ENCODE peak calls at places on chromosomes 1 and 21, in seven cellular contexts. L is T-cell; J is ELR; I is activated gamma-delta T cell treated with Interleukin-2 at 50 U/mL for 16 hours; Q is HCT116; D is adrenal gland; M is activated CD8-positive, alpha-beta memory T cell treated with anti-CD3 and anti-CD28 coated beads for 24 hours. Z is an unnamed sample.

GRCh38 chr1:102879439-102879993 is 228.8 kb downstream of the COL11A1 start:
- DNase-seq in L (no peak), J (peak), I (no peak), Q (peak), D (no peak), M (no peak), Z (peak)

GRCh38 chr1:161261859-161262225 is 3.3 kb downstream of the PCP4L1 start:
- DNase-seq in L (no peak), J (no peak), I (no peak), Q (no peak), D (no peak), M (no peak), Z (no peak)

GRCh38 chr1:204171751-204172178 is 5.6 kb upstream of the REN start:
- DNase-seq in L (no peak), J (peak), I (no peak), Q (peak), D (no peak), M (no peak), Z (peak)

GRCh38 chr1:63593887-63594617 is 841 bp downstream of the PGM1 start:
- DNase-seq in L (peak), J (peak), I (peak), Q (peak), D (peak), M (peak), Z (peak)

GRCh38 chr21:42381347-42381984 is 14.4 kb downstream of the TMPRSS3 start:
- DNase-seq in L (no peak), J (peak), I (peak), Q (peak), D (no peak), M (no peak), Z (no peak)

GRCh38 chr1:42886046-42886739 is 39.8 kb downstream of the ZNF691 start:
- DNase-seq in L (no peak), J (no peak), I (no peak), Q (no peak), D (no peak), M (no peak), Z (no peak)

GRCh38 chr1:203625623-203626189 is 926 bp upstream of the ATP2B4 start:
- DNase-seq in L (peak), J (peak), I (peak), Q (no peak), D (no peak), M (peak), Z (no peak)

GRCh38 chr1:209840611-209841010 is 12.8 kb downstream of the UTP25 start:
- DNase-seq in L (no peak), J (no peak), I (no peak), Q (no peak), D (no peak), M (no peak), Z (no peak)

GRCh38 chr1:53572061-53572801 is 113.0 kb downstream of the DMRTB1 start:
- DNase-seq in L (no peak), J (peak), I (no peak), Q (peak), D (peak), M (no peak), Z (peak)

GRCh38 chr1:28594661-28595411 is 2.8 kb downstream of the RAB42 start:
- DNase-seq in L (no peak), J (peak), I (no peak), Q (no peak), D (no peak), M (no peak), Z (no peak)

GRCh38 chr1:43653339-43653738 is 3.4 kb downstream of the KDM4A start:
- DNase-seq in L (no peak), J (peak), I (no peak), Q (no peak), D (no peak), M (no peak), Z (no peak)

GRCh38 chr1:65256860-65257719 is 52.3 kb upstream of the DNAJC6 start:
- DNase-seq in L (no peak), J (no peak), I (no peak), Q (no peak), D (no peak), M (no peak), Z (no peak)

GRCh38 chr1:112872551-112872962 is 83.4 kb downstream of the SLC16A1 start:
- DNase-seq in L (no peak), J (no peak), I (no peak), Q (no peak), D (no peak), M (no peak), Z (no peak)

Z was measured in HS-27A.